ENCODE peak calls at places on chromosomes 5 and 9, in ten cellular contexts. One of them, this sample, is unnamed.

GRCh38 chr5:33343661-33344327 is 97.0 kb upstream of the TARS1 start:
- DNase-seq in endodermal cell: no peak
- DNase-seq in fibroblast of lung: peak; percentile 93
- DNase-seq in adrenal gland: no peak
- DNase-seq in stomach: no peak
- DNase-seq in effector memory CD4-positive, alpha-beta T cell: no peak
- DNase-seq in small intestine: no peak
- DNase-seq in mammary epithelial cell: peak; percentile 73
- DNase-seq in CD8-positive, alpha-beta T cell: no peak
- DNase-seq in heart right ventricle: no peak
- DNase-seq in this sample: no peak

GRCh38 chr5:38369692-38370091 is 111.3 kb downstream of the EGFLAM start:
- DNase-seq in endodermal cell: no peak
- DNase-seq in fibroblast of lung: no peak
- DNase-seq in adrenal gland: no peak
- DNase-seq in stomach: no peak
- DNase-seq in effector memory CD4-positive, alpha-beta T cell: no peak
- DNase-seq in small intestine: no peak
- DNase-seq in mammary epithelial cell: no peak
- DNase-seq in CD8-positive, alpha-beta T cell: no peak
- DNase-seq in heart right ventricle: no peak
- DNase-seq in this sample: peak; percentile 10

GRCh38 chr9:129237195-129237611 is 59.1 kb upstream of the IER5L start:
- DNase-seq in endodermal cell: no peak
- DNase-seq in fibroblast of lung: peak; percentile 72
- DNase-seq in adrenal gland: peak; percentile 64
- DNase-seq in stomach: no peak
- DNase-seq in effector memory CD4-positive, alpha-beta T cell: peak; percentile 23
- DNase-seq in small intestine: peak; percentile 20
- DNase-seq in mammary epithelial cell: peak; percentile 21
- DNase-seq in CD8-positive, alpha-beta T cell: peak; percentile 70
- DNase-seq in heart right ventricle: no peak
- DNase-seq in this sample: peak; percentile 13

GRCh38 chr5:61993446-61994017 is 312.5 kb upstream of the KIF2A start:
- DNase-seq in endodermal cell: no peak
- DNase-seq in fibroblast of lung: peak; percentile 14
- DNase-seq in adrenal gland: no peak
- DNase-seq in stomach: no peak
- DNase-seq in effector memory CD4-positive, alpha-beta T cell: no peak
- DNase-seq in small intestine: no peak
- DNase-seq in mammary epithelial cell: no peak
- DNase-seq in CD8-positive, alpha-beta T cell: no peak
- DNase-seq in heart right ventricle: no peak
- DNase-seq in this sample: no peak

GRCh38 chr5:113612060-113612496 is 98.6 kb downstream of the YTHDC2 start:
- DNase-seq in endodermal cell: no peak
- DNase-seq in fibroblast of lung: peak; percentile 33
- DNase-seq in adrenal gland: no peak
- DNase-seq in stomach: no peak
- DNase-seq in effector memory CD4-positive, alpha-beta T cell: no peak
- DNase-seq in small intestine: peak; percentile 35
- DNase-seq in mammary epithelial cell: peak; percentile 30
- DNase-seq in CD8-positive, alpha-beta T cell: no peak
- DNase-seq in heart right ventricle: no peak
- DNase-seq in this sample: no peak

GRCh38 chr5:138444078-138444773 is 5.4 kb downstream of the REEP2 start:
- DNase-seq in endodermal cell: no peak
- DNase-seq in fibroblast of lung: no peak
- DNase-seq in adrenal gland: no peak
- DNase-seq in stomach: no peak
- DNase-seq in effector memory CD4-positive, alpha-beta T cell: no peak
- DNase-seq in small intestine: no peak
- DNase-seq in mammary epithelial cell: no peak
- DNase-seq in CD8-positive, alpha-beta T cell: no peak
- DNase-seq in heart right ventricle: no peak
- DNase-seq in this sample: no peak

GRCh38 chr5:40217509-40217908 is 462.2 kb upstream of the PTGER4 start:
- DNase-seq in endodermal cell: no peak
- DNase-seq in fibroblast of lung: no peak
- DNase-seq in adrenal gland: no peak
- DNase-seq in stomach: no peak
- DNase-seq in effector memory CD4-positive, alpha-beta T cell: no peak
- DNase-seq in small intestine: no peak
- DNase-seq in mammary epithelial cell: no peak
- DNase-seq in CD8-positive, alpha-beta T cell: no peak
- DNase-seq in heart right ventricle: no peak
- DNase-seq in this sample: no peak

GRCh38 chr5:66178799-66179198 is 34.7 kb downstream of the SREK1 start:
- DNase-seq in endodermal cell: no peak
- DNase-seq in fibroblast of lung: no peak
- DNase-seq in adrenal gland: no peak
- DNase-seq in stomach: no peak
- DNase-seq in effector memory CD4-positive, alpha-beta T cell: no peak
- DNase-seq in small intestine: no peak
- DNase-seq in mammary epithelial cell: no peak
- DNase-seq in CD8-positive, alpha-beta T cell: no peak
- DNase-seq in heart right ventricle: no peak
- DNase-seq in this sample: no peak

GRCh38 chr5:38157024-38157423 is 101.3 kb upstream of the EGFLAM start:
- DNase-seq in endodermal cell: no peak
- DNase-seq in fibroblast of lung: no peak
- DNase-seq in adrenal gland: no peak
- DNase-seq in stomach: no peak
- DNase-seq in effector memory CD4-positive, alpha-beta T cell: no peak
- DNase-seq in small intestine: no peak
- DNase-seq in mammary epithelial cell: no peak
- DNase-seq in CD8-positive, alpha-beta T cell: no peak
- DNase-seq in heart right ventricle: no peak
- DNase-seq in this sample: no peak

GRCh38 chr5:180251887-180252286 is 40.0 kb downstream of the MAPK9 start:
- DNase-seq in endodermal cell: no peak
- DNase-seq in fibroblast of lung: no peak
- DNase-seq in adrenal gland: no peak
- DNase-seq in stomach: no peak
- DNase-seq in effector memory CD4-positive, alpha-beta T cell: no peak
- DNase-seq in small intestine: no peak
- DNase-seq in mammary epithelial cell: no peak
- DNase-seq in CD8-positive, alpha-beta T cell: no peak
- DNase-seq in heart right ventricle: no peak
- DNase-seq in this sample: no peak

GRCh38 chr5:180250329-180250728 is 41.3 kb upstream of the RASGEF1C start:
- DNase-seq in endodermal cell: no peak
- DNase-seq in fibroblast of lung: no peak
- DNase-seq in adrenal gland: no peak
- DNase-seq in stomach: no peak
- DNase-seq in effector memory CD4-positive, alpha-beta T cell: no peak
- DNase-seq in small intestine: no peak
- DNase-seq in mammary epithelial cell: no peak
- DNase-seq in CD8-positive, alpha-beta T cell: no peak
- DNase-seq in heart right ventricle: no peak
- DNase-seq in this sample: no peak

GRCh38 chr5:180251141-180251540 is 40.7 kb downstream of the MAPK9 start:
- DNase-seq in endodermal cell: no peak
- DNase-seq in fibroblast of lung: no peak
- DNase-seq in adrenal gland: no peak
- DNase-seq in stomach: no peak
- DNase-seq in effector memory CD4-positive, alpha-beta T cell: no peak
- DNase-seq in small intestine: no peak
- DNase-seq in mammary epithelial cell: no peak
- DNase-seq in CD8-positive, alpha-beta T cell: no peak
- DNase-seq in heart right ventricle: no peak
- DNase-seq in this sample: no peak

DNA sequence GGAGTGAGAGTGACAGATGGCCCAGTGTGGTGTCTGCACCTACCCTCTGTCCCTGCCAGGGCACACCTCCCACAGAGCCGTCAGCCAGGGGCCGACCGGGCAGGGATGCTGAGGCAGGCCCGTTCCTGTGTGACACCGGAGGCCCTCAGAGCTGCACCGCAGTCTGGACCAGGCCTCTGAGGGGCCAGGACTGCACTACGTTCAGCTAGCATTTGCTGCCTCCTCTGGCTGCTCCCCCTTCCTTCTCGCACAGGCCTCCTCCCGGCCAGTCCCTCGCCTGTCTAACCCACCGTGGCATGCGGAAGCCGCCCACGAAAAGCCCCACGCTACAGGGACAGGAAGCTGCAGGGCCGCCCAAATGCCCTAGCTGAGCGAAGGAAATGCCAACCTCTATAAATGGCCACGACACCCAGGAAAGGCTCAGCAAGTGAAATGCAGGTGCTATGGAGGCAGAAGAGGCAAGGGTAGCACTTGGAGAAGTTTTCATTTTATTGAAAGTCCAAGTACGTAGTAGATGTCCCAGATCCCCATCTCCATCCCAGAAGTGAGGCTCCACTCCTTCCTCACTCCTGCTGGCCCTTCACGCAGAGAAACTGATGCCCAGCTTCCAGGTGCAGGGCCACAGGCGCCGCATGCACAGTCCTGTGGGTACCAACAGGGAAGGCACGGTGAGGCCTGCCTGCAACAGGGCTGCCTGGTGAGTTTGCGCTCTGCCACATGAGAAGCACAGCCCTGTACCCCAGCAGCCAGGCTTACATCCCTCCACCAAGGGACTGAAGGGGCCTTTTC is 38.7 kb downstream of the MAPK9 start:
- DNase-seq in endodermal cell: peak; percentile 47
- DNase-seq in fibroblast of lung: no peak
- DNase-seq in adrenal gland: no peak
- DNase-seq in stomach: no peak
- DNase-seq in effector memory CD4-positive, alpha-beta T cell: no peak
- DNase-seq in small intestine: no peak
- DNase-seq in mammary epithelial cell: peak; percentile 11
- DNase-seq in CD8-positive, alpha-beta T cell: no peak
- DNase-seq in heart right ventricle: no peak
- DNase-seq in this sample: no peak
- H3K9me3 ChIP-seq in endodermal cell: peaks cover 99% of the 10 kb centered on the region
- H3K9me3 ChIP-seq in fibroblast of lung: no peaks in the 10 kb centered on the region
- H3K9me3 ChIP-seq in adrenal gland: no peaks in the 10 kb centered on the region
- H3K9me3 ChIP-seq in stomach: peaks cover 100% of the 10 kb centered on the region
- H3K9me3 ChIP-seq in effector memory CD4-positive, alpha-beta T cell: peaks cover 35% of the 10 kb centered on the region
- H3K9me3 ChIP-seq in small intestine: peaks cover 17% of the 10 kb centered on the region
- H3K9me3 ChIP-seq in mammary epithelial cell: peaks cover 82% of the 10 kb centered on the region
- H3K9me3 ChIP-seq in CD8-positive, alpha-beta T cell: peaks cover 62% of the 10 kb centered on the region
- H3K9me3 ChIP-seq in heart right ventricle: peaks cover 76% of the 10 kb centered on the region
- H3K9me3 ChIP-seq in this sample: peaks cover 60% of the 10 kb centered on the region

DNA sequence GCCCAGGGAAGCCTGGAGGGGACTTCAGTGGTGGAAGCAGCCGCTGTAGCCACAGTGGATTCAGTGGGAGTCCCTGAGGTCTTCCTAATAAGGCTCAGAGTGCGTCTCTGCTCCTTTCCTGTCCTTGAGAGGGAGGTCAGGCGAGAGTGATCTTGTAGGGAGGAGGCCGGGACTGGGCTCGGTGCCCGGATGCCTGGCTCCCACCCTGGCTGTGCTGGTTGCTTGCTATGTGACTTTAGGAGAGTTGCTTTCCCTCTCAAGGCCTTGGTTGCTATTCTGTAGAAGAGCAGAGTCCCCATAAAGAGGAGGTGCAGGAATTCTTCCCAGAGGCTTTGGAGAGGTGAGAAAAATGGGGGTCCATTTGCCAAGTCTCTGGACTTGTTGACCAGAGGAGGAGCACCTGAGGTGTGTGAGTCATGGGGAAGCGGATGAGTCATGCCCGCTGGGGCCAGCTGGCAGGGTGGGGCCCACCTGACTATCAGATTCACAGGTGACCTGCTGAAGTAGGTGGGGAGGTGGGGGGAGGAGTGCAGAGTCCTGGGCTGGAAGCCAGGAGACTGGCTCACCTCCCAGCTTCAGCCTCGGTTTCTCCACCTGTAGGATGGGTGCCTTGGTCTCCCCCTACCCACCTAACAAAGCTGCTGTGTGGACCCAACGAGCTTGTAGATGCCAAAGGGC is 13.8 kb downstream of the GSN start:
- DNase-seq in endodermal cell: peak; percentile 81
- DNase-seq in fibroblast of lung: peak; percentile 85
- DNase-seq in adrenal gland: peak; percentile 87
- DNase-seq in stomach: peak; percentile 93
- DNase-seq in effector memory CD4-positive, alpha-beta T cell: no peak
- DNase-seq in small intestine: peak; percentile 98
- DNase-seq in mammary epithelial cell: peak; percentile 99
- DNase-seq in CD8-positive, alpha-beta T cell: no peak
- DNase-seq in heart right ventricle: peak; percentile 90
- DNase-seq in this sample: peak; percentile 43
- H3K27me3 ChIP-seq in endodermal cell: no peaks in the 10 kb centered on the region
- H3K27me3 ChIP-seq in fibroblast of lung: no peaks in the 10 kb centered on the region
- H3K27me3 ChIP-seq in adrenal gland: no peaks in the 10 kb centered on the region
- H3K27me3 ChIP-seq in stomach: no peaks in the 10 kb centered on the region
- H3K27me3 ChIP-seq in effector memory CD4-positive, alpha-beta T cell: no peaks in the 10 kb centered on the region
- H3K27me3 ChIP-seq in small intestine: no peaks in the 10 kb centered on the region
- H3K27me3 ChIP-seq in mammary epithelial cell: no peaks in the 10 kb centered on the region
- H3K27me3 ChIP-seq in CD8-positive, alpha-beta T cell: no peaks in the 10 kb centered on the region
- H3K27me3 ChIP-seq in heart right ventricle: no peaks in the 10 kb centered on the region
- H3K27me3 ChIP-seq in this sample: no peaks in the 10 kb centered on the region

GRCh38 chr9:101403886-101404285 is 5.2 kb downstream of the ZNF189 start:
- DNase-seq in endodermal cell: no peak
- DNase-seq in fibroblast of lung: no peak
- DNase-seq in adrenal gland: no peak
- DNase-seq in stomach: no peak
- DNase-seq in effector memory CD4-positive, alpha-beta T cell: no peak
- DNase-seq in small intestine: no peak
- DNase-seq in mammary epithelial cell: no peak
- DNase-seq in CD8-positive, alpha-beta T cell: no peak
- DNase-seq in heart right ventricle: no peak
- DNase-seq in this sample: no peak

GRCh38 chr9:101408374-101409078 is 9.9 kb downstream of the ZNF189 start:
- DNase-seq in endodermal cell: no peak
- DNase-seq in fibroblast of lung: peak; percentile 1
- DNase-seq in adrenal gland: no peak
- DNase-seq in stomach: no peak
- DNase-seq in effector memory CD4-positive, alpha-beta T cell: no peak
- DNase-seq in small intestine: no peak
- DNase-seq in mammary epithelial cell: no peak
- DNase-seq in CD8-positive, alpha-beta T cell: no peak
- DNase-seq in heart right ventricle: no peak
- DNase-seq in this sample: no peak

GRCh38 chr9:101414839-101415238 is 16.2 kb downstream of the ZNF189 start:
- DNase-seq in endodermal cell: no peak
- DNase-seq in fibroblast of lung: no peak
- DNase-seq in adrenal gland: no peak
- DNase-seq in stomach: no peak
- DNase-seq in effector memory CD4-positive, alpha-beta T cell: no peak
- DNase-seq in small intestine: no peak
- DNase-seq in mammary epithelial cell: no peak
- DNase-seq in CD8-positive, alpha-beta T cell: no peak
- DNase-seq in heart right ventricle: no peak
- DNase-seq in this sample: no peak

GRCh38 chr9:101409079-101409477 is 10.4 kb downstream of the ZNF189 start:
- DNase-seq in endodermal cell: no peak
- DNase-seq in fibroblast of lung: peak; percentile 18
- DNase-seq in adrenal gland: no peak
- DNase-seq in stomach: no peak
- DNase-seq in effector memory CD4-positive, alpha-beta T cell: no peak
- DNase-seq in small intestine: no peak
- DNase-seq in mammary epithelial cell: no peak
- DNase-seq in CD8-positive, alpha-beta T cell: no peak
- DNase-seq in heart right ventricle: no peak
- DNase-seq in this sample: no peak
- H3K9me3 ChIP-seq in endodermal cell: peaks cover 85% of the 10 kb centered on the region
- H3K9me3 ChIP-seq in fibroblast of lung: peaks cover 14% of the 10 kb centered on the region
- H3K9me3 ChIP-seq in adrenal gland: no peaks in the 10 kb centered on the region
- H3K9me3 ChIP-seq in stomach: peaks cover 100% of the 10 kb centered on the region
- H3K9me3 ChIP-seq in effector memory CD4-positive, alpha-beta T cell: peaks cover 47% of the 10 kb centered on the region
- H3K9me3 ChIP-seq in small intestine: peaks cover 5% of the 10 kb centered on the region
- H3K9me3 ChIP-seq in mammary epithelial cell: peaks cover 59% of the 10 kb centered on the region
- H3K9me3 ChIP-seq in CD8-positive, alpha-beta T cell: peaks cover 59% of the 10 kb centered on the region
- H3K9me3 ChIP-seq in heart right ventricle: peaks cover 74% of the 10 kb centered on the region
- H3K9me3 ChIP-seq in this sample: peaks cover 72% of the 10 kb centered on the region

GRCh38 chr5:135034963-135035677 is 1.1 kb upstream of the PITX1 start:
- DNase-seq in endodermal cell: peak; percentile 66
- DNase-seq in fibroblast of lung: no peak
- DNase-seq in adrenal gland: no peak
- DNase-seq in stomach: no peak
- DNase-seq in effector memory CD4-positive, alpha-beta T cell: no peak
- DNase-seq in small intestine: peak; percentile 20
- DNase-seq in mammary epithelial cell: no peak
- DNase-seq in CD8-positive, alpha-beta T cell: no peak
- DNase-seq in heart right ventricle: no peak
- DNase-seq in this sample: peak; percentile 75
- H3K27me3 ChIP-seq in endodermal cell: peaks cover 96% of the 10 kb centered on the region
- H3K27me3 ChIP-seq in fibroblast of lung: peaks cover 69% of the 10 kb centered on the region
- H3K27me3 ChIP-seq in adrenal gland: peaks cover 89% of the 10 kb centered on the region
- H3K27me3 ChIP-seq in stomach: peaks cover 92% of the 10 kb centered on the region
- H3K27me3 ChIP-seq in effector memory CD4-positive, alpha-beta T cell: peaks cover 63% of the 10 kb centered on the region
- H3K27me3 ChIP-seq in small intestine: no peaks in the 10 kb centered on the region
- H3K27me3 ChIP-seq in mammary epithelial cell: peaks cover 31% of the 10 kb centered on the region
- H3K27me3 ChIP-seq in CD8-positive, alpha-beta T cell: peaks cover 57% of the 10 kb centered on the region
- H3K27me3 ChIP-seq in heart right ventricle: peaks cover 58% of the 10 kb centered on the region
- H3K27me3 ChIP-seq in this sample: no peaks in the 10 kb centered on the region

This sample was measured in MG63.